ENCODE peak calls at places on chromosomes 11 and 22, in nine cellular contexts. K is COR-L47; N is fibroblast of the conjunctiva; D is COLO829; Y is AG08396; W is NCI-H524 treated with DMSO at 0.1 percent for 48 hours; V is ELR; P is stimulated activated CD4-positive, alpha-beta T cell treated with anti-CD3 and anti-CD28 coated beads, Interleukin-1b, Interleukin-23, amount 100 ng/mL, for 24 hours; Z is activated CD4-positive, alpha-beta T cell treated with anti-CD3 and anti-CD28 coated beads, Interleukin-2, amount 10 ng/mL, durations not matched to agents 7 days and 5 days. T is an unnamed sample.

GRCh38 chr11:36333468-36333867 is 37.4 kb downstream of the PRR5L start:
- DNase-seq in K (no peak), Y (peak), W (no peak), D (no peak), N (peak), Z (no peak), P (no peak), V (peak), T (peak)

GRCh38 chr22:49767355-49768062 is 60.2 kb downstream of the BRD1 start:
- DNase-seq in W (no peak), P (no peak), N (peak), Y (peak), D (peak), K (no peak), V (peak), Z (peak), T (peak)

GRCh38 chr22:50523806-50524663 is 1.4 kb downstream of the SCO2 start:
- DNase-seq in K (no peak), N (no peak), Z (no peak), D (no peak), W (no peak), Y (no peak), V (no peak), P (no peak), T (no peak)

GRCh38 chr22:30866216-30866615 is 102.4 kb downstream of the MORC2 start:
- DNase-seq in N (no peak), K (no peak), Z (no peak), P (no peak), V (no peak), Y (peak), D (no peak), W (no peak), T (no peak)

GRCh38 chr11:68330700-68331337 is 18.4 kb downstream of the LRP5 start:
- DNase-seq in Z (no peak), P (no peak), K (no peak), Y (no peak), W (no peak), D (no peak), V (no peak), N (no peak), T (no peak)

GRCh38 chr11:125262825-125263218 is 98.3 kb downstream of the PKNOX2 start:
- DNase-seq in K (no peak), N (no peak), Y (peak), Z (no peak), W (no peak), V (no peak), D (no peak), P (no peak), T (no peak)

GRCh38 chr22:35349704-35350538 is 31.0 kb upstream of the HMOX1 start:
- DNase-seq in Y (no peak), Z (no peak), N (peak), K (peak), P (no peak), W (peak), V (no peak), D (no peak), T (no peak)

GRCh38 chr11:12042215-12042676 is 33.8 kb upstream of the DKK3 start:
- DNase-seq in D (peak), Y (peak), W (no peak), Z (no peak), P (no peak), N (peak), K (no peak), V (peak), T (peak)

GRCh38 chr11:134515081-134515960 is 103.3 kb upstream of the B3GAT1 start:
- DNase-seq in D (no peak), N (no peak), Z (no peak), W (no peak), V (no peak), Y (no peak), K (no peak), P (no peak), T (no peak)

GRCh38 chr22:31488988-31489617 is 539 bp downstream of the EIF4ENIF1 start:
- DNase-seq in K (no peak), D (no peak), W (no peak), V (peak), P (peak), Y (peak), Z (peak), N (no peak), T (no peak)

GRCh38 chr11:112555491-112556364 is 295.1 kb upstream of the PLET1 start:
- DNase-seq in K (peak), Y (peak), W (no peak), V (peak), D (peak), N (peak), P (peak), Z (peak), T (no peak)

GRCh38 chr22:30643055-30643875 is 7.7 kb downstream of the SLC35E4 start:
- DNase-seq in N (no peak), Z (no peak), Y (no peak), D (no peak), K (no peak), W (no peak), P (no peak), V (no peak), T (no peak)

GRCh38 chr11:96122601-96123044 is 198.7 kb upstream of the MTMR2 start:
- DNase-seq in Y (no peak), P (no peak), V (peak), D (no peak), N (no peak), Z (no peak), K (no peak), W (no peak), T (peak)

GRCh38 chr11:111514216-111515031 is at the start of gene HOATZ:
- DNase-seq in D (no peak), V (no peak), W (no peak), P (no peak), Y (no peak), Z (no peak), K (no peak), N (no peak), T (no peak)

GRCh38 chr22:45263790-45264269 is 20.9 kb upstream of the UPK3A start:
- DNase-seq in Z (no peak), D (peak), P (no peak), N (peak), K (no peak), Y (peak), V (peak), W (no peak), T (peak)

GRCh38 chr22:26806445-26807170 is 149.2 kb downstream of the MIAT start:
- DNase-seq in K (no peak), P (no peak), N (no peak), W (no peak), Y (no peak), V (no peak), D (no peak), Z (no peak), T (no peak)

GRCh38 chr11:10454902-10455631 is at the start of gene AMPD3:
- DNase-seq in Z (no peak), Y (peak), K (peak), D (no peak), W (peak), V (peak), P (no peak), N (peak), T (peak)

GRCh38 chr11:35214792-35215193 is 75.8 kb downstream of the CD44 start:
- DNase-seq in N (peak), P (peak), V (peak), D (no peak), K (no peak), Z (no peak), W (no peak), Y (peak), T (peak)

GRCh38 chr22:22357024-22357868 is 112.7 kb downstream of the VPREB1 start:
- DNase-seq in P (peak), D (peak), W (peak), V (peak), Y (peak), N (peak), Z (peak), K (peak), T (peak)

GRCh38 chr22:44729391-44730012 is 22.9 kb upstream of the ARHGAP8 start:
- DNase-seq in N (peak), Z (no peak), W (no peak), K (no peak), Y (peak), V (no peak), D (no peak), P (no peak), T (no peak)

GRCh38 chr22:49548356-49549202 is 279.1 kb downstream of the BRD1 start:
- DNase-seq in W (no peak), D (no peak), N (no peak), P (no peak), K (no peak), Z (no peak), V (no peak), Y (no peak), T (peak)

GRCh38 chr22:50190182-50190951 is 4.7 kb downstream of the TRABD start:
- DNase-seq in Z (peak), Y (peak), N (peak), D (peak), P (peak), K (peak), W (no peak), V (peak), T (peak)

GRCh38 chr22:42805016-42805997 is 51.8 kb downstream of the ARFGAP3 start:
- DNase-seq in D (no peak), N (no peak), W (no peak), V (no peak), P (no peak), K (no peak), Z (no peak), Y (no peak), T (no peak)

GRCh38 chr11:68962527-68963250 is 18.1 kb downstream of the MRGPRD start:
- DNase-seq in W (no peak), P (no peak), Y (no peak), K (no peak), Z (peak), V (no peak), N (no peak), D (no peak), T (no peak)

GRCh38 chr11:824292-824880 is 3.3 kb upstream of the CRACR2B start:
- DNase-seq in W (peak), D (no peak), P (no peak), Z (no peak), V (no peak), K (no peak), N (no peak), Y (no peak), T (no peak)

GRCh38 chr11:83521647-83522596 is 235.8 kb upstream of the CCDC90B start:
- DNase-seq in V (peak), N (peak), P (no peak), Y (peak), W (no peak), D (no peak), K (peak), Z (no peak), T (peak)

GRCh38 chr11:1125803-1126202 is 31.9 kb upstream of the MUC5AC start:
- DNase-seq in V (no peak), W (no peak), Z (no peak), Y (no peak), D (no peak), N (no peak), P (no peak), K (no peak), T (no peak)

GRCh38 chr11:126597041-126597440 is 241.6 kb downstream of the ST3GAL4 start:
- DNase-seq in K (no peak), P (no peak), N (no peak), Z (no peak), D (no peak), V (no peak), Y (no peak), W (no peak), T (no peak)

GRCh38 chr11:126542621-126543020 is 187.1 kb downstream of the ST3GAL4 start:
- DNase-seq in Y (no peak), N (no peak), P (no peak), D (no peak), Z (no peak), K (no peak), W (no peak), V (no peak), T (no peak)

GRCh38 chr22:18968011-18968749 is 32.1 kb upstream of the PRODH start:
- DNase-seq in V (peak), D (no peak), P (no peak), Y (peak), K (no peak), W (no peak), N (no peak), Z (no peak), T (no peak)

GRCh38 chr11:63240098-63240497 is 3.3 kb downstream of the SLC22A25 start:
- DNase-seq in P (no peak), D (no peak), Z (no peak), N (no peak), V (no peak), W (no peak), K (no peak), Y (no peak), T (no peak)

GRCh38 chr11:29914203-29914930 is 102.5 kb downstream of the KCNA4 start:
- DNase-seq in D (peak), K (no peak), Y (no peak), V (peak), W (no peak), N (no peak), P (no peak), Z (no peak), T (no peak)

GRCh38 chr11:59802639-59803176 is 7.9 kb downstream of the MRPL16 start:
- DNase-seq in K (peak), V (peak), Y (peak), P (no peak), W (no peak), N (peak), Z (peak), D (no peak), T (peak)

GRCh38 chr22:46019351-46019750 is 42.4 kb upstream of the WNT7B start:
- DNase-seq in Z (no peak), Y (no peak), V (no peak), W (no peak), D (no peak), K (no peak), P (no peak), N (no peak), T (no peak)

GRCh38 chr11:95135155-95135554 is 45.5 kb downstream of the ENDOD1 start:
- DNase-seq in P (no peak), Z (no peak), V (no peak), Y (no peak), D (no peak), W (no peak), N (no peak), K (no peak), T (no peak)

T was measured in PC-9.